ENCODE peak calls at places on chromosomes 4 and X, in five cellular contexts. O is neuronal stem cell; W is CD4-positive, CD25-positive, alpha-beta regulatory T cell; M is left lung; I is GM23338. K is an unnamed sample. For H3K4me1, the result is how much of the 10 kb centered on the place peaks cover.

GRCh38 chr4:40995850-40996249 is 218.5 kb downstream of the APBB2 start:
- DNase-seq in O (no peak), W (no peak), M (no peak), I (no peak), K (no peak)

GRCh38 chr4:184074989-184075388 is 142.7 kb downstream of the ENPP6 start:
- DNase-seq in O (no peak), W (no peak), M (no peak), I (no peak), K (no peak)

GRCh38 chr4:88041626-88042025 is 34.2 kb downstream of the PKD2 start:
- DNase-seq in O (no peak), W (no peak), M (no peak), I (no peak), K (no peak)

GRCh38 chr4:140943887-140944515 is 187.8 kb upstream of the TBC1D9 start:
- DNase-seq in O (no peak), W (no peak), M (no peak), I (no peak), K (no peak)

GRCh38 chr4:125085-125820 is 952 bp downstream of the ZNF718 start:
- DNase-seq in O (peak), W (no peak), M (peak), I (peak), K (peak)

GRCh38 chr4:38902695-38903094 is 35.1 kb downstream of the FAM114A1 start:
- DNase-seq in O (peak), W (peak), M (no peak), I (peak), K (no peak)

GRCh38 chrX:102746134-102746584 is 25.6 kb downstream of the GPRASP3 start:
- DNase-seq in O (no peak), W (no peak), M (peak), I (peak), K (peak)

GRCh38 chr4:45554423-45554822 is 569.4 kb downstream of the GABRG1 start:
- DNase-seq in O (no peak), W (no peak), M (no peak), I (no peak), K (no peak)

GRCh38 chr4:130511776-130512175 is 1415.8 kb downstream of the C4orf33 start:
- DNase-seq in O (no peak), W (no peak), M (no peak), I (no peak), K (no peak)

GRCh38 chrX:7515681-7516413 is 327.1 kb upstream of the VCX start:
- DNase-seq in O (no peak), W (no peak), M (no peak), I (peak), K (no peak)

GRCh38 chrX:68307767-68308166 is 125.5 kb downstream of the OPHN1 start:
- DNase-seq in O (no peak), W (no peak), M (no peak), I (no peak), K (no peak)

GRCh38 chr4:30903493-30903892 is 183.3 kb downstream of the PCDH7 start:
- DNase-seq in O (no peak), W (no peak), M (no peak), I (no peak), K (no peak)

GRCh38 chr4:39029752-39030694 is 2.2 kb downstream of the TMEM156 start:
- DNase-seq in O (no peak), W (peak), M (no peak), I (no peak), K (no peak)

GRCh38 chr4:2044119-2044485 is 15.0 kb upstream of the NAT8L start:
- DNase-seq in O (no peak), W (no peak), M (no peak), I (no peak), K (no peak)

GRCh38 chr4:178395798-178396197 is 953.6 kb upstream of the AGA start:
- DNase-seq in O (no peak), W (no peak), M (no peak), I (peak), K (no peak)

GRCh38 chrX:16666541-16666940 is 16.6 kb downstream of the S100G start:
- DNase-seq in O (no peak), W (no peak), M (no peak), I (no peak), K (no peak)

GRCh38 chr4:25367004-25367621 is 9.9 kb upstream of the ANAPC4 start:
- DNase-seq in O (no peak), W (peak), M (no peak), I (peak), K (no peak)

GRCh38 chr4:139761461-139761860 is 95.8 kb downstream of the MGST2 start:
- DNase-seq in O (no peak), W (no peak), M (no peak), I (peak), K (no peak)

GRCh38 chr4:166594326-166594946 is 639.9 kb downstream of the SPOCK3 start:
- DNase-seq in O (peak), W (no peak), M (no peak), I (peak), K (peak)

GRCh38 chr4:169136796-169137554 is 126.9 kb upstream of the CBR4 start:
- DNase-seq in O (no peak), W (no peak), M (no peak), I (no peak), K (no peak)

GRCh38 chr4:169133932-169134331 is 123.9 kb upstream of the CBR4 start:
- DNase-seq in O (no peak), W (no peak), M (peak), I (no peak), K (no peak)

GRCh38 chr4:169135776-169136175 is 125.7 kb upstream of the CBR4 start:
- DNase-seq in O (no peak), W (no peak), M (no peak), I (no peak), K (no peak)

GRCh38 chr4:169137555-169137920 is 127.5 kb upstream of the CBR4 start:
- DNase-seq in O (no peak), W (no peak), M (no peak), I (no peak), K (no peak)

GRCh38 chr4:169136330-169136729 is 126.3 kb upstream of the CBR4 start:
- DNase-seq in O (no peak), W (no peak), M (no peak), I (no peak), K (no peak)
- H3K27ac ChIP-seq in O (no peak), W (no peak), M (no peak), I (peak), K (no peak)

DNA sequence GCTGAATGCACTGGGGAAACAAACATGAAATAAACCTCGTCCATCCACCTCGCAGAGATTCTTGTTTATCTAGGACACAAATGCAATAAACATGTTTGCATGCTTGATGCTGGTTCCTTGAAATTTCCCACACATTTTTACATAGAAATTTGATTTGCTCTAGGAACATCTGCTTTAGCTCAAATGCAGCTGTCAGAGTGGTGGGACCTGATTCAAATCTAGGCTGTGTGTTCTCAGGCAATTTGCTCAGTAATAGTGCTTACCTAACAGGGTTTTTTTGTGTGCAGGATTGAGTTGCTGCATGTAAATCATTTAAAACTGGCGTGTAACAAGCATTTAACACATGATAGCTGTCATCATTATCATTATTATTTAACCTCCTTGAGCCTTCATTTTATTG is 293.1 kb downstream of the QDPR start:
- DNase-seq in O (no peak), W (no peak), M (no peak), I (no peak), K (no peak)
- H3K4me1 ChIP-seq in O (under half), W (under half), M (under half), I (under half), K (under half)

GRCh38 chr4:145732895-145733880 is 53.2 kb downstream of the C4orf51 start:
- DNase-seq in O (peak), W (peak), M (peak), I (peak), K (peak)
- H3K4me3 ChIP-seq in O (peak), W (no peak), M (peak), I (peak), K (peak)

GRCh38 chr4:118767109-118767508 is 68.8 kb downstream of the SEC24D start:
- DNase-seq in O (no peak), W (no peak), M (no peak), I (no peak), K (no peak)

GRCh38 chr4:118772149-118773081 is 63.5 kb downstream of the SEC24D start:
- DNase-seq in O (peak), W (peak), M (no peak), I (peak), K (no peak)

GRCh38 chr4:118765399-118765798 is 70.5 kb downstream of the SEC24D start:
- DNase-seq in O (no peak), W (no peak), M (no peak), I (no peak), K (no peak)

GRCh38 chr4:118770741-118771187 is 65.2 kb downstream of the SEC24D start:
- DNase-seq in O (no peak), W (no peak), M (no peak), I (no peak), K (no peak)

DNA sequence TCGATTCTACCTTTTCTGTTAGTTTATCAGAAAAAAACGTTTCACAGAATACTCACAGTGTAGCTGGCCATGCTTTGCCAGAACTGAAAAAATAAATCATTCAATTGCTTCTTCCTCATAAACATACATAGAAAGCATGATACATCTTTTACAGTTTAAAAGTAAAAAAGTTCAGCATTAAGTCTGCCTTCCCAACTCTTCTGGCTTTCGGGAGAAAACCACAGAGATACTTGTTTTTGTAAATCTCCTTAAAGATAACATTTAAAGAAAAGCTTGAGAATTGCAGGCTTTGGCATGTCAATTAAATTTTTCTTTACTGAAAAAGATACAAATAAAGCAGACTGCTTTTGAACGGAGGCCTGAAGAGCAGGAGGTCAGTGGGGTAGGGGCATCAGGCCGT is 66.8 kb downstream of the SEC24D start:
- DNase-seq in O (no peak), W (no peak), M (no peak), I (no peak), K (no peak)
- H3K27ac ChIP-seq in O (no peak), W (no peak), M (no peak), I (no peak), K (peak)

DNA sequence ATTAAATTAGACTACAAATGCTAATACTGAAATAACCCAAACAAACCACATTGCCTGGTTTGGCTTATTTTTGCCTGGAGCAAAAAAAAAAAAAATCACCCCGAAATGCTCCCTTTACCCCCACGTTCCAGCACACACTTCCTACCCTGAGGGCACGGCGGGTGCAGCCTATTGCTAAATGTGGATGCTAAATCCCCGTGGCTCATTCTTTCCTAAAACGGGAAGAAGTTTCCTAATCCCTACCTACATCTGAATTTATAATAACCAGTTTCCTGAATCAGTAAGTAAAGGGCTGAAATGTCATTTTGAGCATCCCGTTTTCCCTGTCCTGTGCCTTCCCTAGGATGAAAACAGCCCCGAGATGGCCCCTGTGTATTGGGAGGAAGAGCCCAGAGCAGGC is 97.0 kb downstream of the ABLIM2 start:
- DNase-seq in O (no peak), W (no peak), M (no peak), I (no peak), K (no peak)
- H3K4me1 ChIP-seq in O (under half), W (under half), M (under half), I (under half), K (under half)

K was measured in transverse colon.